ENCODE peak calls at places on chromosome 19, in eight cellular contexts. B, R, D, F, S, P, C and Q are unnamed samples.

GRCh38 chr19:16381756-16382401 is 57.3 kb downstream of the KLF2 start:
- DNase-seq in B (no peak), R (peak; percentile 99), D (peak; percentile 98), F (no peak), S (no peak), P (peak; percentile 97), C (peak; percentile 88), Q (no peak)

GRCh38 chr19:16118489-16119033 is 6.9 kb downstream of the RAB8A start:
- DNase-seq in B (no peak), R (peak; percentile 74), D (peak; percentile 87), F (no peak), S (no peak), P (no peak), C (no peak), Q (no peak)

GRCh38 chr19:1066748-1067340 is at the start of gene ARHGAP45:
- DNase-seq in B (peak; percentile 85), R (no peak), D (no peak), F (peak; percentile 52), S (no peak), P (no peak), C (no peak), Q (no peak)

GRCh38 chr19:30144242-30144758 is 202.3 kb downstream of the URI1 start:
- DNase-seq in B (no peak), R (no peak), D (no peak), F (no peak), S (no peak), P (no peak), C (no peak), Q (no peak)

GRCh38 chr19:19213822-19214558 is 2.2 kb downstream of the NCAN start:
- DNase-seq in B (no peak), R (no peak), D (no peak), F (peak; percentile 42), S (no peak), P (no peak), C (no peak), Q (no peak)

GRCh38 chr19:41957161-41957837 is 1.8 kb downstream of the RABAC1 start:
- DNase-seq in B (no peak), R (no peak), D (no peak), F (no peak), S (no peak), P (no peak), C (no peak), Q (no peak)

GRCh38 chr19:6947745-6948144 is 60.4 kb downstream of the ADGRE1 start:
- DNase-seq in B (no peak), R (no peak), D (no peak), F (no peak), S (peak; percentile 3), P (peak; percentile 11), C (peak; percentile 59), Q (no peak)

GRCh38 chr19:810077-810855 is 11.5 kb downstream of the PLPPR3 start:
- DNase-seq in B (no peak), R (no peak), D (no peak), F (no peak), S (no peak), P (no peak), C (no peak), Q (no peak)

GRCh38 chr19:29743681-29744080 is 28.6 kb upstream of the C19orf12 start:
- DNase-seq in B (no peak), R (no peak), D (no peak), F (no peak), S (no peak), P (no peak), C (no peak), Q (no peak)

GRCh38 chr19:38665950-38666661 is 18.7 kb downstream of the ACTN4 start:
- DNase-seq in B (no peak), R (peak; percentile 84), D (peak; percentile 93), F (peak; percentile 85), S (no peak), P (peak; percentile 64), C (peak; percentile 95), Q (no peak)

GRCh38 chr19:50328257-50329145 is 676 bp downstream of the KCNC3 start:
- DNase-seq in B (no peak), R (no peak), D (no peak), F (peak; percentile 55), S (no peak), P (no peak), C (peak; percentile 4), Q (no peak)

GRCh38 chr19:46351241-46352041 is 4.6 kb downstream of the PPP5C start:
- DNase-seq in B (peak; percentile 25), R (peak; percentile 92), D (no peak), F (no peak), S (peak; percentile 78), P (peak; percentile 67), C (peak; percentile 70), Q (no peak)

GRCh38 chr19:506404-507285 is 652 bp upstream of the TPGS1 start:
- DNase-seq in B (peak; percentile 94), R (peak; percentile 99), D (peak; percentile 99), F (peak; percentile 99), S (peak; percentile 100), P (peak; percentile 100), C (peak; percentile 100), Q (peak; percentile 100)

GRCh38 chr19:2223959-2224358 is 12.2 kb downstream of the PLEKHJ1 start:
- DNase-seq in B (peak; percentile 30), R (no peak), D (no peak), F (no peak), S (no peak), P (no peak), C (no peak), Q (no peak)

GRCh38 chr19:38433268-38433733 is at the start of gene RYR1:
- DNase-seq in B (peak; percentile 37), R (peak; percentile 76), D (peak; percentile 88), F (peak; percentile 95), S (peak; percentile 20), P (no peak), C (no peak), Q (no peak)

GRCh38 chr19:7654401-7654800 is 14.4 kb upstream of the RETN start:
- DNase-seq in B (no peak), R (no peak), D (no peak), F (no peak), S (peak; percentile 33), P (peak; percentile 19), C (peak; percentile 47), Q (no peak)

GRCh38 chr19:4054471-4055208 is 12.1 kb downstream of the ZBTB7A start:
- DNase-seq in B (no peak), R (no peak), D (peak; percentile 81), F (no peak), S (no peak), P (no peak), C (no peak), Q (no peak)

GRCh38 chr19:2716275-2716650 is 4.9 kb downstream of the DIRAS1 start:
- DNase-seq in B (no peak), R (no peak), D (no peak), F (no peak), S (no peak), P (no peak), C (no peak), Q (no peak)

GRCh38 chr19:39998511-39998910 is 1.7 kb downstream of the ZNF546 start:
- DNase-seq in B (no peak), R (no peak), D (no peak), F (no peak), S (peak; percentile 55), P (peak; percentile 42), C (no peak), Q (no peak)

DNA sequence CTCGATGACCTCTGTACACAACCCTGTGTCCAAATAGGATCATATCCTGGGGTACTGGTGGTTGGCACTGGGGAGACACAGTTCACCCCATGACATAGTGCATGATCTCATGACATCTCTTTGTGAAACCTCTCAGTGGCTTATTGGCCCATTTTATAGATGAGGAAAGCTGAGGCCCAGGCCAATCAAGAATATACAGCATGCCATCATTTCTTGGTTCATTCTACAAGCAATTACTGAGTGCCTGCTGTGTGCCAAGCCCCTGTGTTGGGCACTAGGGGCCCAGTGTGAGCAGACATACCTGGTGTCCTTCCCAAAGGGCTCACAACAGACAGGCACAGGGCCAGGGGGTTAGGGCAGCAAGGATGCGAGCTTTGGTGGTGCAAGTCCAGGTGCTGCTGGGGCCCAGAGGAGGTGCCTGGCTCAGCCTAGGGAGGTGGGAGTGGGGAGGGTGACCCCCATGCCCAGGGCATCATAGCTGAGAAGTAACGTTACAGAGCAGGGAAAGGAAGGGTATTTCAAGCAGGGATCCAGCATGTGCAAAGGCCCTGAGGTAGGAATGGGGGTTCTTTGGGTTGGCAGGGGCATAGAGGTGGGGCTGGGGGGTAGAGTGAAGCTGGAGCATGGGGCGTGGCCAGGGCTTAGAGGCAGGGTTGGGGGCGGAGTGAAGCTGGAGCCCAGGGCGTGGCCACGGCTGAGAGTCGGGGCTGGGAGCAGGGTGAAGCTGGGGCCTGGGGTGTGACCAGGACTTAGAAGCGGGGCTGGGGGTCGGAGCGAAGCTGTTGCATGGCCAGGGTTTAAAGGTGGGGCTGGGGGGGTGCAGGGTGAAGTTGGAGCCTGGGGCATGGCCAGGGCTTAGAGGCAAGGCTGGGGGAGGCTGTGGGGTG is 20.7 kb downstream of the COLGALT1 start:
- DNase-seq in B (no peak), R (no peak), D (no peak), F (no peak), S (no peak), P (no peak), C (no peak), Q (no peak)
- H3K4me3 ChIP-seq in B (no peak overlapping the region), R (no peak overlapping the region), D (no peak overlapping the region), F (no peak overlapping the region), S (no peak overlapping the region), P (no peak overlapping the region), C (no peak overlapping the region), Q (no peak overlapping the region)

GRCh38 chr19:45119582-45119981 is 26.6 kb downstream of the PPP1R37 start:
- DNase-seq in B (no peak), R (no peak), D (no peak), F (no peak), S (no peak), P (no peak), C (no peak), Q (no peak)
- TF ChIP-seq CTCF in B (no peak), R (no peak), D (no peak), F (no peak), S (no peak), P (no peak), C (no peak), Q (no peak)

GRCh38 chr19:55838906-55839305 is 2.6 kb downstream of the NLRP4 start:
- DNase-seq in B (no peak), R (no peak), D (no peak), F (no peak), S (no peak), P (no peak), C (no peak), Q (no peak)
- H3K4me3 ChIP-seq in B (no peak overlapping the region), R (no peak overlapping the region), D (no peak overlapping the region), F (no peak overlapping the region), S (no peak overlapping the region), P (no peak overlapping the region), C (no peak overlapping the region), Q (no peak overlapping the region)

GRCh38 chr19:48954011-48954594 is 572 bp upstream of the BAX start:
- DNase-seq in B (no peak), R (no peak), D (no peak), F (no peak), S (no peak), P (no peak), C (no peak), Q (no peak)

GRCh38 chr19:48950830-48951519 is 3.7 kb upstream of the BAX start:
- DNase-seq in B (no peak), R (no peak), D (no peak), F (no peak), S (no peak), P (no peak), C (no peak), Q (no peak)

GRCh38 chr19:48958006-48958405 is 3.3 kb downstream of the BAX start:
- DNase-seq in B (no peak), R (no peak), D (no peak), F (no peak), S (no peak), P (no peak), C (no peak), Q (no peak)

GRCh38 chr19:48955308-48955958 is 758 bp downstream of the BAX start:
- DNase-seq in B (no peak), R (no peak), D (no peak), F (no peak), S (no peak), P (no peak), C (no peak), Q (no peak)

GRCh38 chr19:48954595-48955307 is at the start of gene BAX:
- DNase-seq in B (peak; percentile 85), R (peak; percentile 99), D (peak; percentile 99), F (peak; percentile 99), S (peak; percentile 96), P (peak; percentile 96), C (peak; percentile 92), Q (no peak)
- TF ChIP-seq CTCF in B (no peak), R (peak; percentile 34), D (no peak), F (no peak), S (no peak), P (no peak), C (no peak), Q (peak; percentile 12)